ENCODE peak calls at places on chromosomes 3 and 15, in five cellular contexts. E is OCI-LY7, O is adrenal gland, F is cardiac muscle cell, N is AG04450. Q is an unnamed sample. For H3K9me3, the result is how much of the 10 kb centered on the place peaks cover.

GRCh38 chr3:105916767-105917166 is 48.0 kb upstream of the CBLB start:
- DNase-seq in E (no peak), O (no peak), F (no peak), N (no peak), Q (no peak)

GRCh38 chr3:8443829-8444791 is 57.5 kb upstream of the LMCD1 start:
- DNase-seq in E (no peak), O (peak), F (peak), N (peak), Q (peak)

GRCh38 chr3:9409981-9410849 is 12.8 kb downstream of the SETD5 start:
- DNase-seq in E (no peak), O (no peak), F (no peak), N (no peak), Q (no peak)

GRCh38 chr3:18119866-18120265 is 305.3 kb downstream of the SATB1 start:
- DNase-seq in E (no peak), O (no peak), F (no peak), N (no peak), Q (no peak)

GRCh38 chr3:73503781-73504180 is 121.0 kb downstream of the PDZRN3 start:
- DNase-seq in E (no peak), O (no peak), F (no peak), N (no peak), Q (no peak)

GRCh38 chr15:63041982-63042878 is at the start of gene TPM1:
- DNase-seq in E (no peak), O (no peak), F (peak), N (peak), Q (peak)

GRCh38 chr15:60442763-60443162 is 36.2 kb downstream of the ICE2 start:
- DNase-seq in E (no peak), O (no peak), F (no peak), N (no peak), Q (no peak)

GRCh38 chr3:8560608-8561007 is 59.0 kb downstream of the LMCD1 start:
- DNase-seq in E (no peak), O (no peak), F (no peak), N (peak), Q (no peak)

GRCh38 chr3:197511130-197511529 is 44.6 kb downstream of the BDH1 start:
- DNase-seq in E (no peak), O (no peak), F (no peak), N (no peak), Q (no peak)

GRCh38 chr3:23778451-23778850 is 27.3 kb upstream of the UBE2E1 start:
- DNase-seq in E (no peak), O (no peak), F (no peak), N (peak), Q (no peak)

GRCh38 chr3:9316881-9317341 is 45.9 kb upstream of the THUMPD3 start:
- DNase-seq in E (no peak), O (no peak), F (no peak), N (no peak), Q (no peak)

GRCh38 chr15:25237291-25237978 is 201.4 kb downstream of the UBE3A start:
- DNase-seq in E (no peak), O (no peak), F (no peak), N (no peak), Q (no peak)

GRCh38 chr3:69838217-69838616 is 99.0 kb downstream of the MITF start:
- DNase-seq in E (no peak), O (no peak), F (no peak), N (peak), Q (no peak)

GRCh38 chr15:83283813-83284562 is 476 bp downstream of the BNC1 start:
- DNase-seq in E (no peak), O (no peak), F (peak), N (no peak), Q (no peak)

GRCh38 chr15:57259511-57260143 is 116.7 kb upstream of the CGNL1 start:
- DNase-seq in E (peak), O (no peak), F (peak), N (no peak), Q (peak)

GRCh38 chr15:55654541-55654940 is 66.4 kb upstream of the PYGO1 start:
- DNase-seq in E (no peak), O (no peak), F (no peak), N (peak), Q (no peak)

GRCh38 chr3:12869025-12869695 is 27.8 kb upstream of the RPL32 start:
- DNase-seq in E (peak), O (peak), F (peak), N (no peak), Q (peak)

GRCh38 chr15:31267161-31268107 is 59.2 kb upstream of the KLF13 start:
- DNase-seq in E (peak), O (peak), F (no peak), N (no peak), Q (no peak)

GRCh38 chr3:171976526-171976925 is 62.9 kb upstream of the FNDC3B start:
- DNase-seq in E (no peak), O (no peak), F (no peak), N (no peak), Q (no peak)

GRCh38 chr3:119508172-119508845 is 10.0 kb downstream of the TIMMDC1 start:
- DNase-seq in E (no peak), O (no peak), F (no peak), N (no peak), Q (no peak)

GRCh38 chr3:197354195-197355059 is 56.0 kb upstream of the DLG1 start:
- DNase-seq in E (peak), O (no peak), F (no peak), N (peak), Q (peak)

GRCh38 chr3:142904639-142905441 is 16.0 kb upstream of the PCOLCE2 start:
- DNase-seq in E (peak), O (no peak), F (peak), N (no peak), Q (no peak)

GRCh38 chr3:42535981-42536784 is 33.7 kb downstream of the VIPR1 start:
- DNase-seq in E (peak), O (no peak), F (peak), N (no peak), Q (no peak)

GRCh38 chr15:56916825-56917477 is 1.5 kb upstream of the TCF12 start:
- DNase-seq in E (no peak), O (no peak), F (no peak), N (no peak), Q (no peak)

GRCh38 chr3:155391583-155391982 is 98.1 kb upstream of the STRIT1 start:
- DNase-seq in E (no peak), O (no peak), F (no peak), N (no peak), Q (no peak)

GRCh38 chr3:55191911-55192787 is 264.3 kb upstream of the LRTM1 start:
- DNase-seq in E (no peak), O (no peak), F (no peak), N (peak), Q (no peak)

GRCh38 chr15:82768414-82769081 is 37.3 kb downstream of the FSD2 start:
- DNase-seq in E (no peak), O (no peak), F (no peak), N (no peak), Q (no peak)

GRCh38 chr3:88105325-88105724 is 44.4 kb upstream of the C3orf38 start:
- DNase-seq in E (no peak), O (no peak), F (no peak), N (no peak), Q (no peak)

GRCh38 chr15:101407439-101407838 is 82.1 kb downstream of the PCSK6 start:
- DNase-seq in E (no peak), O (no peak), F (no peak), N (no peak), Q (no peak)

GRCh38 chr3:50624634-50625033 is 7.7 kb downstream of the MAPKAPK3 start:
- DNase-seq in E (no peak), O (no peak), F (no peak), N (no peak), Q (no peak)

GRCh38 chr15:77538793-77539487 is 93.8 kb downstream of the LINGO1 start:
- DNase-seq in E (no peak), O (no peak), F (no peak), N (no peak), Q (no peak)

GRCh38 chr3:56864090-56864489 is 62.3 kb upstream of the ARHGEF3 start:
- DNase-seq in E (peak), O (no peak), F (no peak), N (no peak), Q (no peak)

GRCh38 chr15:83170474-83171165 is 37.0 kb downstream of the HDGFL3 start:
- DNase-seq in E (no peak), O (no peak), F (no peak), N (peak), Q (no peak)

GRCh38 chr15:41494922-41495735 is 1.5 kb downstream of the ITPKA start:
- DNase-seq in E (peak), O (no peak), F (peak), N (no peak), Q (no peak)
- H3K4me3 ChIP-seq in E (peak), O (no peak), F (peak), N (peak), Q (no peak)

GRCh38 chr15:73923156-73923487 is 3.1 kb upstream of the LOXL1 start:
- DNase-seq in E (no peak), O (no peak), F (no peak), N (no peak), Q (no peak)
- TF ChIP-seq CTCF in E (no peak), O (no peak), F (no peak), N (no peak), Q (no peak)

GRCh38 chr3:31659246-31659645 is 126.5 kb downstream of the STT3B start:
- DNase-seq in E (no peak), O (no peak), F (no peak), N (no peak), Q (no peak)

GRCh38 chr3:31648286-31648968 is 115.7 kb downstream of the STT3B start:
- DNase-seq in E (no peak), O (no peak), F (no peak), N (no peak), Q (no peak)

GRCh38 chr3:31652296-31652695 is 119.6 kb downstream of the STT3B start:
- DNase-seq in E (no peak), O (no peak), F (no peak), N (no peak), Q (no peak)

GRCh38 chr3:31654998-31655397 is 122.3 kb downstream of the STT3B start:
- DNase-seq in E (no peak), O (no peak), F (no peak), N (no peak), Q (no peak)

GRCh38 chr3:31653464-31653863 is 120.7 kb downstream of the STT3B start:
- DNase-seq in E (no peak), O (no peak), F (no peak), N (no peak), Q (no peak)
- H3K9me3 ChIP-seq in E (under half), O (under half), F (under half), N (under half), Q (under half)

DNA sequence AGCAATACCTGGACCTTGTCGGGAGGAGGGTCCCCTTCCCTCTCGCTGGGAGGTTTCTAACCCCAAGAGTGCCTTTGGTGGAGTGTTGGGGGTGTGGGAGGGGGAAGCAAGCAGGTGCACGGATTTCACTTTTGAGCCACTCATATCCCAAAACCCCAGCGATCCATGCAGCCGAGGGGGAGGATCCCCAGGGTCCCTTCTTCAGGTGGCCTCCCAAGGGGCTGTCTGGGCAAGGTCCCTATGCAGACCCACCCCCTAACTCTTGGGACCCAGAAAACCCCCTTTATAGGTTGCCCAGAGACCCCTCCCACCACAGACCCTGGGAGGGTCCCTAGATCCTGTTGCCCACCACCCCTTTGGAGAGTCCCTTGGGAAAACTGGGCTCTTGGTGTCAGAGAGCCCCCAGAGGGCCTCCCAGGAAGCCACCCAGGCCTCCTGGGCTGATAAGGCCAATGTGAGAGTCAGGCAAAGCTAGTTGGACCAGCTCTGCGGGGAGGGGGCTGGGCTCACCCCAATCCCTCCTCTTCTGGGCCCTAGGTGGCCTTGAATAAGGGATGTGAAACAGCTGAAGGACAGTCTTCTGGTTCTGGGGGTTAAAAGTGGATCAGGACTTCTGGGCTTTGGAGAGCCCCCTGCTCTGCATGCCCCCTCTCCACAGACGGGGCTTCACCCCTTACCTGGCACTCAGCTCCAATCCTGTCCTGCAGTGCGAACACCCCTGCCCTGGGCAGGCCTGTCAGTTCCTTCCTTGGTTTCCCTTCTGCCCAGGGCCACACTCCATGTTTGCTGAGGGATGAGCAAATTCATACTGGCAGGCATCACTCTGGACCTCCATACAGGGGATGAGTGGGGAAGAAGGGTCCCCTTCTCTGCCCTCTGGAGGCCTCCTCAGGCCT is 932 bp upstream of the PLCD1 start:
- DNase-seq in E (no peak), O (no peak), F (no peak), N (no peak), Q (no peak)
- H3K4me3 ChIP-seq in E (no peak), O (no peak), F (peak), N (peak), Q (no peak)

GRCh38 chr3:33315826-33316225 is 38.6 kb downstream of the FBXL2 start:
- DNase-seq in E (no peak), O (no peak), F (no peak), N (no peak), Q (no peak)

GRCh38 chr3:33317963-33318708 is 40.9 kb downstream of the FBXL2 start:
- DNase-seq in E (no peak), O (no peak), F (no peak), N (no peak), Q (no peak)

GRCh38 chr3:33314993-33315392 is 37.8 kb downstream of the FBXL2 start:
- DNase-seq in E (no peak), O (no peak), F (no peak), N (no peak), Q (no peak)

GRCh38 chr3:33313331-33313730 is 36.1 kb downstream of the FBXL2 start:
- DNase-seq in E (no peak), O (no peak), F (no peak), N (no peak), Q (no peak)

GRCh38 chr3:33318709-33319380 is 41.6 kb downstream of the FBXL2 start:
- DNase-seq in E (peak), O (no peak), F (peak), N (no peak), Q (no peak)
- TF ChIP-seq CTCF in E (peak), O (no peak), F (peak), N (peak), Q (peak)

DNA sequence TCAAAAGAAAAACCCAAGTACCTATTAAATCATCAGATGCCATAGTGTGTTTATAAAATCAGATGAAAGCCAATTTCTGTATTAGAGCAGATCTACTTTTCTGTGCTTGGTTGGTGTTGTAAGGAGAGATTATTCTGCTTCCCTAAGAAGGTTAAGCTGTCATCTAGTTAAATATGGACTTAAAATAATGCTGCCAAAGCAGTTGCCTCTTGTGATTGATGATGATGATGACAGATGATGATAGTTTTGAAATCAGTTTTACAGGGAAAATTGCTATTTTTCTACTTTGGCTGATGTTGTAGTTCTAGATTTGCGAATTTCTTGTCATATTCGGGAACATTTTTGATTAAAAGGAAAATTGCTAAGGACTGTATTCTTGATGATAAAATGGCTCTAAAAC is 148.6 kb downstream of the CNTN4 start:
- DNase-seq in E (no peak), O (no peak), F (no peak), N (no peak), Q (no peak)
- H3K9me3 ChIP-seq in E (under half), O (under half), F (under half), N (under half), Q (under half)

DNA sequence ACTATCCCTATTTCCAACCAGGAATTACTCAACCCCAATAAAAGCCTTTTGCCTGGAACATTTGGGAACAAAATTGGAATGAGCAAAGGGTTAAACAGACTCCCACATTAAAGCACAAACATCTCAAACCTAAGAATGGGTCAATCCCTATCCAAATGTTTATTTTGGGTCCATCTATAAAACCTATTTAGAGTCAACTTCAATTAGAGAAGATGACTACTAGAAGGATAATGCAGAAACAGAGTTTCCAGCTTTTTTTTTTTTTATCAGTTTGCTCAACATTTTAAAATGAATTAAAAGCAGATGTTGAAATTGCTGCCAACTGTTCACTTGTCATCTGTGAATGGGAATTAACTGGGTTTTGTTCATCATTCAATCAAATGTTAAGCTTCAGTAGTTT is 4.1 kb upstream of the TBC1D23 start:
- DNase-seq in E (no peak), O (no peak), F (no peak), N (no peak), Q (no peak)
- H3K4me3 ChIP-seq in E (no peak), O (no peak), F (no peak), N (no peak), Q (no peak)

GRCh38 chr15:42695527-42696071 is 41.3 kb downstream of the CDAN1 start:
- DNase-seq in E (no peak), O (no peak), F (no peak), N (no peak), Q (no peak)

GRCh38 chr15:42693496-42693895 is 43.4 kb downstream of the CDAN1 start:
- DNase-seq in E (no peak), O (no peak), F (no peak), N (no peak), Q (no peak)

GRCh38 chr15:42692997-42693396 is 43.9 kb downstream of the CDAN1 start:
- DNase-seq in E (no peak), O (no peak), F (no peak), N (no peak), Q (no peak)

GRCh38 chr15:42693942-42694341 is 43.0 kb downstream of the CDAN1 start:
- DNase-seq in E (no peak), O (no peak), F (no peak), N (no peak), Q (no peak)

DNA sequence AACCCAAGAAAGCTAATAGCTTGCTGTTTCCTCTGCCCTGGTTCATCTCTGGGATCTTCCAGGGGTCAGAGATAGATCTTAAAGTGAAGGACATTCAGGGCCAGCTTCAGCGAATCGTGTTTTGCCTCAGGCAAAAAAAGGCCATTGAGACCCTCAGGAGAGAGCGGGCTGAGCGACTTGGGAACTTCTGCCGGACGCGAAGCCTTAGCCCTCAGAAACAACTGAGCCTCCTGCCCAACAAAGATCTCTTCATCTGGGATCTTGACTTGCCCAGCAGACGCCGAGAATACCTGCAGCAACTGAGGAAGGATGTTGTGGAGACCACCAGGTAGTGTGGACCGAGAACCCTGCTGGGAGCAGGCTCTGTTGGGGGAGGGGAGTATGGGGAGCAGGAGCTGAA is 42.5 kb downstream of the CDAN1 start:
- DNase-seq in E (no peak), O (no peak), F (no peak), N (no peak), Q (no peak)
- TF ChIP-seq CTCF in E (no peak), O (no peak), F (no peak), N (no peak), Q (no peak)

DNA sequence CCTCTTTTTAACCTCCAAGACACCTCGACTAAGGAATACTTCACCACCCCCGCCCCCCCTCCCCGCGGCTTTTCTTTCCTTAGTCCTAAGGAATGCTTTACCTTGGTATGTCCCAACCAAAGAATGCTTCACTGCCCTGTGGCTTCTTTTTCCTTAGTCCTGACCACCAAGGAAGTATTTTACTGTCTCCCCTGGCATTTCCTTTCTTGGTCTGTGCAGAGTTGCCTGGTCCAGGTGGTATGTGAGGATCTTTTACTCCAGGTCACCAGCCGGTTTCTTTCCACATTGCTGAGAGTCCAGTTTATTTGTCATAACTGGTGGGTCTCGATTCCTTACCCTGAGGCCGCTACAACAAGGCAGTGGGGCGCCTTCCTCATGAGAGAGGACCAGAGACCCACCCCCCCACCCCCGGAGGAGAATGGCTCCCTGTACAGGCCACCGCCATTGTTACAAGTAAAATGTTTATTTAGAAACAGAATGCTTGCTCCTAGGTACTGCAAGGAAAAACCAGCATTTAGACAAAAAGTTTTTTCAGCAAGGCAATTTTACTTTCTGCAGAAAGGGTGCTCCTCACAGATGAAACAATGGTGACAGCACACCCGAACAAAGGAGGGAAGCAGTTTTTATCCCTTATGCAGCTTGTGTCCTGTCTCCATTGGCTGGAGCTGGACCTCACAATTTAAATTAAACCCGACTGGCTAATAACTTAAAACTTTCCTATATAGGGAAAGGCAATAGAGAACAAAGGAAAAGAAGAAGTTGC is 23.1 kb upstream of the MTHFS start:
- DNase-seq in E (peak), O (no peak), F (no peak), N (no peak), Q (no peak)
- H3K9me3 ChIP-seq in E (half or more), O (under half), F (under half), N (half or more), Q (under half)

Q was measured in BE2C.